ENCODE peak calls at places on chromosomes 1 and 21, in nine cellular contexts. One of them, this sample, is unnamed.

GRCh38 chr1:47187226-47187925 is 2.5 kb downstream of the PDZK1IP1 start:
- DNase-seq in endothelial cell: no peak
- DNase-seq in nucleus accumbens: no peak
- DNase-seq in tibial nerve: no peak
- DNase-seq in stimulated activated CD8-positive, alpha-beta memory T cell treated with anti-CD3 and anti-CD28 coated beads, Interleukin-4, amount 100 ng/mL, for 48 hours: peak
- DNase-seq in stimulated activated naive B cell treated with anti-CD40 and anti-IgM and Interleukin-4, amounts not matched to agents 10 μg/mL and 1 μg/mL and 100 μg/mL, for 72 hours: no peak
- DNase-seq in stimulated activated CD4-positive, alpha-beta T cell treated with anti-CD3 and anti-CD28 coated beads, Interleukin-2, amount 100 ng/mL, for 24 hours: no peak
- DNase-seq in CD8-positive, alpha-beta memory T cell: no peak
- DNase-seq in mesenteric fat pad: peak
- DNase-seq in this sample: peak

GRCh38 chr1:153803479-153804056 is 28.4 kb downstream of the SLC27A3 start:
- DNase-seq in CD8-positive, alpha-beta memory T cell: no peak
- DNase-seq in stimulated activated CD8-positive, alpha-beta memory T cell treated with anti-CD3 and anti-CD28 coated beads, Interleukin-4, amount 100 ng/mL, for 48 hours: peak
- DNase-seq in stimulated activated CD4-positive, alpha-beta T cell treated with anti-CD3 and anti-CD28 coated beads, Interleukin-2, amount 100 ng/mL, for 24 hours: no peak
- DNase-seq in nucleus accumbens: no peak
- DNase-seq in stimulated activated naive B cell treated with anti-CD40 and anti-IgM and Interleukin-4, amounts not matched to agents 10 μg/mL and 1 μg/mL and 100 μg/mL, for 72 hours: no peak
- DNase-seq in tibial nerve: no peak
- DNase-seq in mesenteric fat pad: no peak
- DNase-seq in endothelial cell: no peak
- DNase-seq in this sample: no peak

GRCh38 chr21:39176312-39176711 is 6.9 kb downstream of the PSMG1 start:
- DNase-seq in stimulated activated CD4-positive, alpha-beta T cell treated with anti-CD3 and anti-CD28 coated beads, Interleukin-2, amount 100 ng/mL, for 24 hours: no peak
- DNase-seq in stimulated activated CD8-positive, alpha-beta memory T cell treated with anti-CD3 and anti-CD28 coated beads, Interleukin-4, amount 100 ng/mL, for 48 hours: no peak
- DNase-seq in nucleus accumbens: no peak
- DNase-seq in CD8-positive, alpha-beta memory T cell: no peak
- DNase-seq in tibial nerve: no peak
- DNase-seq in stimulated activated naive B cell treated with anti-CD40 and anti-IgM and Interleukin-4, amounts not matched to agents 10 μg/mL and 1 μg/mL and 100 μg/mL, for 72 hours: no peak
- DNase-seq in endothelial cell: no peak
- DNase-seq in mesenteric fat pad: no peak
- DNase-seq in this sample: no peak

GRCh38 chr1:112141301-112141700 is 151.8 kb upstream of the KCND3 start:
- DNase-seq in tibial nerve: no peak
- DNase-seq in CD8-positive, alpha-beta memory T cell: no peak
- DNase-seq in endothelial cell: no peak
- DNase-seq in stimulated activated CD8-positive, alpha-beta memory T cell treated with anti-CD3 and anti-CD28 coated beads, Interleukin-4, amount 100 ng/mL, for 48 hours: no peak
- DNase-seq in mesenteric fat pad: no peak
- DNase-seq in stimulated activated naive B cell treated with anti-CD40 and anti-IgM and Interleukin-4, amounts not matched to agents 10 μg/mL and 1 μg/mL and 100 μg/mL, for 72 hours: no peak
- DNase-seq in stimulated activated CD4-positive, alpha-beta T cell treated with anti-CD3 and anti-CD28 coated beads, Interleukin-2, amount 100 ng/mL, for 24 hours: no peak
- DNase-seq in nucleus accumbens: no peak
- DNase-seq in this sample: no peak

GRCh38 chr21:40351006-40351405 is 483.8 kb downstream of the PCP4 start:
- DNase-seq in endothelial cell: no peak
- DNase-seq in stimulated activated CD4-positive, alpha-beta T cell treated with anti-CD3 and anti-CD28 coated beads, Interleukin-2, amount 100 ng/mL, for 24 hours: no peak
- DNase-seq in CD8-positive, alpha-beta memory T cell: no peak
- DNase-seq in stimulated activated CD8-positive, alpha-beta memory T cell treated with anti-CD3 and anti-CD28 coated beads, Interleukin-4, amount 100 ng/mL, for 48 hours: no peak
- DNase-seq in stimulated activated naive B cell treated with anti-CD40 and anti-IgM and Interleukin-4, amounts not matched to agents 10 μg/mL and 1 μg/mL and 100 μg/mL, for 72 hours: no peak
- DNase-seq in tibial nerve: no peak
- DNase-seq in mesenteric fat pad: no peak
- DNase-seq in nucleus accumbens: no peak
- DNase-seq in this sample: no peak

GRCh38 chr1:77636864-77637263 is 45.6 kb downstream of the ZZZ3 start:
- DNase-seq in tibial nerve: no peak
- DNase-seq in stimulated activated naive B cell treated with anti-CD40 and anti-IgM and Interleukin-4, amounts not matched to agents 10 μg/mL and 1 μg/mL and 100 μg/mL, for 72 hours: no peak
- DNase-seq in stimulated activated CD4-positive, alpha-beta T cell treated with anti-CD3 and anti-CD28 coated beads, Interleukin-2, amount 100 ng/mL, for 24 hours: no peak
- DNase-seq in endothelial cell: no peak
- DNase-seq in mesenteric fat pad: no peak
- DNase-seq in nucleus accumbens: no peak
- DNase-seq in CD8-positive, alpha-beta memory T cell: no peak
- DNase-seq in stimulated activated CD8-positive, alpha-beta memory T cell treated with anti-CD3 and anti-CD28 coated beads, Interleukin-4, amount 100 ng/mL, for 48 hours: no peak
- DNase-seq in this sample: no peak

GRCh38 chr1:37995773-37996379 is 6.1 kb upstream of the SF3A3 start:
- DNase-seq in stimulated activated CD8-positive, alpha-beta memory T cell treated with anti-CD3 and anti-CD28 coated beads, Interleukin-4, amount 100 ng/mL, for 48 hours: no peak
- DNase-seq in nucleus accumbens: no peak
- DNase-seq in stimulated activated CD4-positive, alpha-beta T cell treated with anti-CD3 and anti-CD28 coated beads, Interleukin-2, amount 100 ng/mL, for 24 hours: no peak
- DNase-seq in endothelial cell: peak
- DNase-seq in mesenteric fat pad: peak
- DNase-seq in stimulated activated naive B cell treated with anti-CD40 and anti-IgM and Interleukin-4, amounts not matched to agents 10 μg/mL and 1 μg/mL and 100 μg/mL, for 72 hours: no peak
- DNase-seq in CD8-positive, alpha-beta memory T cell: peak
- DNase-seq in tibial nerve: peak
- DNase-seq in this sample: peak

GRCh38 chr1:205994342-205994741 is 8.9 kb downstream of the RAB7B start:
- DNase-seq in stimulated activated CD8-positive, alpha-beta memory T cell treated with anti-CD3 and anti-CD28 coated beads, Interleukin-4, amount 100 ng/mL, for 48 hours: no peak
- DNase-seq in stimulated activated CD4-positive, alpha-beta T cell treated with anti-CD3 and anti-CD28 coated beads, Interleukin-2, amount 100 ng/mL, for 24 hours: no peak
- DNase-seq in mesenteric fat pad: peak
- DNase-seq in stimulated activated naive B cell treated with anti-CD40 and anti-IgM and Interleukin-4, amounts not matched to agents 10 μg/mL and 1 μg/mL and 100 μg/mL, for 72 hours: no peak
- DNase-seq in tibial nerve: peak
- DNase-seq in CD8-positive, alpha-beta memory T cell: no peak
- DNase-seq in endothelial cell: no peak
- DNase-seq in nucleus accumbens: peak
- DNase-seq in this sample: no peak

GRCh38 chr1:225556694-225557093 is 96.2 kb downstream of the ENAH start:
- DNase-seq in CD8-positive, alpha-beta memory T cell: no peak
- DNase-seq in nucleus accumbens: no peak
- DNase-seq in stimulated activated CD8-positive, alpha-beta memory T cell treated with anti-CD3 and anti-CD28 coated beads, Interleukin-4, amount 100 ng/mL, for 48 hours: no peak
- DNase-seq in endothelial cell: no peak
- DNase-seq in mesenteric fat pad: no peak
- DNase-seq in tibial nerve: no peak
- DNase-seq in stimulated activated CD4-positive, alpha-beta T cell treated with anti-CD3 and anti-CD28 coated beads, Interleukin-2, amount 100 ng/mL, for 24 hours: no peak
- DNase-seq in stimulated activated naive B cell treated with anti-CD40 and anti-IgM and Interleukin-4, amounts not matched to agents 10 μg/mL and 1 μg/mL and 100 μg/mL, for 72 hours: no peak
- DNase-seq in this sample: no peak

GRCh38 chr1:152502496-152503180 is 8.0 kb upstream of the LCE5A start:
- DNase-seq in CD8-positive, alpha-beta memory T cell: no peak
- DNase-seq in mesenteric fat pad: no peak
- DNase-seq in stimulated activated CD8-positive, alpha-beta memory T cell treated with anti-CD3 and anti-CD28 coated beads, Interleukin-4, amount 100 ng/mL, for 48 hours: no peak
- DNase-seq in stimulated activated CD4-positive, alpha-beta T cell treated with anti-CD3 and anti-CD28 coated beads, Interleukin-2, amount 100 ng/mL, for 24 hours: no peak
- DNase-seq in stimulated activated naive B cell treated with anti-CD40 and anti-IgM and Interleukin-4, amounts not matched to agents 10 μg/mL and 1 μg/mL and 100 μg/mL, for 72 hours: no peak
- DNase-seq in tibial nerve: no peak
- DNase-seq in endothelial cell: no peak
- DNase-seq in nucleus accumbens: no peak
- DNase-seq in this sample: no peak

GRCh38 chr1:109807398-109807795 is 43.7 kb upstream of the EPS8L3 start:
- DNase-seq in mesenteric fat pad: no peak
- DNase-seq in stimulated activated CD8-positive, alpha-beta memory T cell treated with anti-CD3 and anti-CD28 coated beads, Interleukin-4, amount 100 ng/mL, for 48 hours: no peak
- DNase-seq in stimulated activated CD4-positive, alpha-beta T cell treated with anti-CD3 and anti-CD28 coated beads, Interleukin-2, amount 100 ng/mL, for 24 hours: no peak
- DNase-seq in nucleus accumbens: no peak
- DNase-seq in CD8-positive, alpha-beta memory T cell: no peak
- DNase-seq in tibial nerve: no peak
- DNase-seq in endothelial cell: no peak
- DNase-seq in stimulated activated naive B cell treated with anti-CD40 and anti-IgM and Interleukin-4, amounts not matched to agents 10 μg/mL and 1 μg/mL and 100 μg/mL, for 72 hours: no peak
- DNase-seq in this sample: no peak

GRCh38 chr1:49465486-49466185 is 558.1 kb downstream of the AGBL4 start:
- DNase-seq in tibial nerve: no peak
- DNase-seq in stimulated activated CD8-positive, alpha-beta memory T cell treated with anti-CD3 and anti-CD28 coated beads, Interleukin-4, amount 100 ng/mL, for 48 hours: no peak
- DNase-seq in nucleus accumbens: no peak
- DNase-seq in stimulated activated naive B cell treated with anti-CD40 and anti-IgM and Interleukin-4, amounts not matched to agents 10 μg/mL and 1 μg/mL and 100 μg/mL, for 72 hours: no peak
- DNase-seq in mesenteric fat pad: no peak
- DNase-seq in CD8-positive, alpha-beta memory T cell: no peak
- DNase-seq in stimulated activated CD4-positive, alpha-beta T cell treated with anti-CD3 and anti-CD28 coated beads, Interleukin-2, amount 100 ng/mL, for 24 hours: no peak
- DNase-seq in endothelial cell: no peak
- DNase-seq in this sample: no peak

GRCh38 chr1:198135366-198135765 is 21.4 kb upstream of the NEK7 start:
- DNase-seq in CD8-positive, alpha-beta memory T cell: no peak
- DNase-seq in stimulated activated CD4-positive, alpha-beta T cell treated with anti-CD3 and anti-CD28 coated beads, Interleukin-2, amount 100 ng/mL, for 24 hours: no peak
- DNase-seq in stimulated activated CD8-positive, alpha-beta memory T cell treated with anti-CD3 and anti-CD28 coated beads, Interleukin-4, amount 100 ng/mL, for 48 hours: no peak
- DNase-seq in tibial nerve: no peak
- DNase-seq in mesenteric fat pad: no peak
- DNase-seq in nucleus accumbens: no peak
- DNase-seq in stimulated activated naive B cell treated with anti-CD40 and anti-IgM and Interleukin-4, amounts not matched to agents 10 μg/mL and 1 μg/mL and 100 μg/mL, for 72 hours: no peak
- DNase-seq in endothelial cell: no peak
- DNase-seq in this sample: no peak

GRCh38 chr1:19177811-19178210 is 32.3 kb downstream of the UBR4 start:
- DNase-seq in nucleus accumbens: no peak
- DNase-seq in mesenteric fat pad: no peak
- DNase-seq in endothelial cell: no peak
- DNase-seq in CD8-positive, alpha-beta memory T cell: no peak
- DNase-seq in stimulated activated CD4-positive, alpha-beta T cell treated with anti-CD3 and anti-CD28 coated beads, Interleukin-2, amount 100 ng/mL, for 24 hours: no peak
- DNase-seq in stimulated activated naive B cell treated with anti-CD40 and anti-IgM and Interleukin-4, amounts not matched to agents 10 μg/mL and 1 μg/mL and 100 μg/mL, for 72 hours: no peak
- DNase-seq in tibial nerve: no peak
- DNase-seq in stimulated activated CD8-positive, alpha-beta memory T cell treated with anti-CD3 and anti-CD28 coated beads, Interleukin-4, amount 100 ng/mL, for 48 hours: no peak
- DNase-seq in this sample: no peak

GRCh38 chr1:222880586-222880985 is 65.7 kb downstream of the DISP1 start:
- DNase-seq in nucleus accumbens: no peak
- DNase-seq in CD8-positive, alpha-beta memory T cell: peak
- DNase-seq in stimulated activated CD8-positive, alpha-beta memory T cell treated with anti-CD3 and anti-CD28 coated beads, Interleukin-4, amount 100 ng/mL, for 48 hours: peak
- DNase-seq in mesenteric fat pad: no peak
- DNase-seq in stimulated activated naive B cell treated with anti-CD40 and anti-IgM and Interleukin-4, amounts not matched to agents 10 μg/mL and 1 μg/mL and 100 μg/mL, for 72 hours: no peak
- DNase-seq in tibial nerve: no peak
- DNase-seq in stimulated activated CD4-positive, alpha-beta T cell treated with anti-CD3 and anti-CD28 coated beads, Interleukin-2, amount 100 ng/mL, for 24 hours: peak
- DNase-seq in endothelial cell: no peak
- DNase-seq in this sample: no peak

GRCh38 chr1:25645641-25646400 is 29.2 kb downstream of the MAN1C1 start:
- DNase-seq in mesenteric fat pad: peak
- DNase-seq in tibial nerve: no peak
- DNase-seq in stimulated activated naive B cell treated with anti-CD40 and anti-IgM and Interleukin-4, amounts not matched to agents 10 μg/mL and 1 μg/mL and 100 μg/mL, for 72 hours: no peak
- DNase-seq in CD8-positive, alpha-beta memory T cell: no peak
- DNase-seq in nucleus accumbens: no peak
- DNase-seq in endothelial cell: no peak
- DNase-seq in stimulated activated CD8-positive, alpha-beta memory T cell treated with anti-CD3 and anti-CD28 coated beads, Interleukin-4, amount 100 ng/mL, for 48 hours: peak
- DNase-seq in stimulated activated CD4-positive, alpha-beta T cell treated with anti-CD3 and anti-CD28 coated beads, Interleukin-2, amount 100 ng/mL, for 24 hours: no peak
- DNase-seq in this sample: no peak

GRCh38 chr1:98677288-98677687 is 15.8 kb downstream of the SNX7 start:
- DNase-seq in stimulated activated naive B cell treated with anti-CD40 and anti-IgM and Interleukin-4, amounts not matched to agents 10 μg/mL and 1 μg/mL and 100 μg/mL, for 72 hours: no peak
- DNase-seq in tibial nerve: no peak
- DNase-seq in mesenteric fat pad: no peak
- DNase-seq in nucleus accumbens: no peak
- DNase-seq in endothelial cell: no peak
- DNase-seq in stimulated activated CD4-positive, alpha-beta T cell treated with anti-CD3 and anti-CD28 coated beads, Interleukin-2, amount 100 ng/mL, for 24 hours: no peak
- DNase-seq in stimulated activated CD8-positive, alpha-beta memory T cell treated with anti-CD3 and anti-CD28 coated beads, Interleukin-4, amount 100 ng/mL, for 48 hours: no peak
- DNase-seq in CD8-positive, alpha-beta memory T cell: no peak
- DNase-seq in this sample: no peak

GRCh38 chr1:29466258-29466657 is 229.9 kb downstream of the PTPRU start:
- DNase-seq in mesenteric fat pad: no peak
- DNase-seq in stimulated activated naive B cell treated with anti-CD40 and anti-IgM and Interleukin-4, amounts not matched to agents 10 μg/mL and 1 μg/mL and 100 μg/mL, for 72 hours: no peak
- DNase-seq in endothelial cell: no peak
- DNase-seq in CD8-positive, alpha-beta memory T cell: peak
- DNase-seq in stimulated activated CD4-positive, alpha-beta T cell treated with anti-CD3 and anti-CD28 coated beads, Interleukin-2, amount 100 ng/mL, for 24 hours: no peak
- DNase-seq in tibial nerve: no peak
- DNase-seq in stimulated activated CD8-positive, alpha-beta memory T cell treated with anti-CD3 and anti-CD28 coated beads, Interleukin-4, amount 100 ng/mL, for 48 hours: no peak
- DNase-seq in nucleus accumbens: no peak
- DNase-seq in this sample: peak

GRCh38 chr21:45155910-45156309 is 81.5 kb downstream of the ADARB1 start:
- DNase-seq in stimulated activated CD8-positive, alpha-beta memory T cell treated with anti-CD3 and anti-CD28 coated beads, Interleukin-4, amount 100 ng/mL, for 48 hours: peak
- DNase-seq in mesenteric fat pad: no peak
- DNase-seq in stimulated activated CD4-positive, alpha-beta T cell treated with anti-CD3 and anti-CD28 coated beads, Interleukin-2, amount 100 ng/mL, for 24 hours: no peak
- DNase-seq in tibial nerve: no peak
- DNase-seq in nucleus accumbens: no peak
- DNase-seq in CD8-positive, alpha-beta memory T cell: no peak
- DNase-seq in stimulated activated naive B cell treated with anti-CD40 and anti-IgM and Interleukin-4, amounts not matched to agents 10 μg/mL and 1 μg/mL and 100 μg/mL, for 72 hours: no peak
- DNase-seq in endothelial cell: no peak
- DNase-seq in this sample: no peak

GRCh38 chr1:223403184-223403815 is 10.1 kb downstream of the CCDC185 start:
- DNase-seq in stimulated activated CD8-positive, alpha-beta memory T cell treated with anti-CD3 and anti-CD28 coated beads, Interleukin-4, amount 100 ng/mL, for 48 hours: no peak
- DNase-seq in tibial nerve: no peak
- DNase-seq in nucleus accumbens: no peak
- DNase-seq in endothelial cell: no peak
- DNase-seq in CD8-positive, alpha-beta memory T cell: no peak
- DNase-seq in mesenteric fat pad: no peak
- DNase-seq in stimulated activated CD4-positive, alpha-beta T cell treated with anti-CD3 and anti-CD28 coated beads, Interleukin-2, amount 100 ng/mL, for 24 hours: no peak
- DNase-seq in stimulated activated naive B cell treated with anti-CD40 and anti-IgM and Interleukin-4, amounts not matched to agents 10 μg/mL and 1 μg/mL and 100 μg/mL, for 72 hours: no peak
- DNase-seq in this sample: no peak

GRCh38 chr1:94486990-94487389 is 54.6 kb downstream of the F3 start:
- DNase-seq in endothelial cell: no peak
- DNase-seq in mesenteric fat pad: no peak
- DNase-seq in CD8-positive, alpha-beta memory T cell: no peak
- DNase-seq in nucleus accumbens: no peak
- DNase-seq in stimulated activated CD8-positive, alpha-beta memory T cell treated with anti-CD3 and anti-CD28 coated beads, Interleukin-4, amount 100 ng/mL, for 48 hours: no peak
- DNase-seq in stimulated activated CD4-positive, alpha-beta T cell treated with anti-CD3 and anti-CD28 coated beads, Interleukin-2, amount 100 ng/mL, for 24 hours: no peak
- DNase-seq in tibial nerve: no peak
- DNase-seq in stimulated activated naive B cell treated with anti-CD40 and anti-IgM and Interleukin-4, amounts not matched to agents 10 μg/mL and 1 μg/mL and 100 μg/mL, for 72 hours: no peak
- DNase-seq in this sample: no peak

GRCh38 chr1:50700226-50701020 is 259.6 kb downstream of the FAF1 start:
- DNase-seq in mesenteric fat pad: no peak
- DNase-seq in endothelial cell: no peak
- DNase-seq in stimulated activated naive B cell treated with anti-CD40 and anti-IgM and Interleukin-4, amounts not matched to agents 10 μg/mL and 1 μg/mL and 100 μg/mL, for 72 hours: no peak
- DNase-seq in CD8-positive, alpha-beta memory T cell: no peak
- DNase-seq in stimulated activated CD4-positive, alpha-beta T cell treated with anti-CD3 and anti-CD28 coated beads, Interleukin-2, amount 100 ng/mL, for 24 hours: no peak
- DNase-seq in stimulated activated CD8-positive, alpha-beta memory T cell treated with anti-CD3 and anti-CD28 coated beads, Interleukin-4, amount 100 ng/mL, for 48 hours: no peak
- DNase-seq in nucleus accumbens: no peak
- DNase-seq in tibial nerve: no peak
- DNase-seq in this sample: no peak

GRCh38 chr1:1616045-1616821 is 933 bp downstream of the MIB2 start:
- DNase-seq in nucleus accumbens: no peak
- DNase-seq in CD8-positive, alpha-beta memory T cell: no peak
- DNase-seq in stimulated activated CD4-positive, alpha-beta T cell treated with anti-CD3 and anti-CD28 coated beads, Interleukin-2, amount 100 ng/mL, for 24 hours: peak
- DNase-seq in endothelial cell: peak
- DNase-seq in tibial nerve: no peak
- DNase-seq in mesenteric fat pad: no peak
- DNase-seq in stimulated activated naive B cell treated with anti-CD40 and anti-IgM and Interleukin-4, amounts not matched to agents 10 μg/mL and 1 μg/mL and 100 μg/mL, for 72 hours: no peak
- DNase-seq in stimulated activated CD8-positive, alpha-beta memory T cell treated with anti-CD3 and anti-CD28 coated beads, Interleukin-4, amount 100 ng/mL, for 48 hours: peak
- DNase-seq in this sample: no peak

GRCh38 chr1:109255097-109255651 is 5.8 kb downstream of the CELSR2 start:
- DNase-seq in nucleus accumbens: no peak
- DNase-seq in stimulated activated CD8-positive, alpha-beta memory T cell treated with anti-CD3 and anti-CD28 coated beads, Interleukin-4, amount 100 ng/mL, for 48 hours: no peak
- DNase-seq in mesenteric fat pad: no peak
- DNase-seq in endothelial cell: no peak
- DNase-seq in stimulated activated naive B cell treated with anti-CD40 and anti-IgM and Interleukin-4, amounts not matched to agents 10 μg/mL and 1 μg/mL and 100 μg/mL, for 72 hours: no peak
- DNase-seq in tibial nerve: no peak
- DNase-seq in stimulated activated CD4-positive, alpha-beta T cell treated with anti-CD3 and anti-CD28 coated beads, Interleukin-2, amount 100 ng/mL, for 24 hours: no peak
- DNase-seq in CD8-positive, alpha-beta memory T cell: no peak
- DNase-seq in this sample: no peak

GRCh38 chr1:11600901-11601300 is 53.3 kb downstream of the FBXO2 start:
- DNase-seq in nucleus accumbens: no peak
- DNase-seq in endothelial cell: no peak
- DNase-seq in mesenteric fat pad: no peak
- DNase-seq in stimulated activated CD4-positive, alpha-beta T cell treated with anti-CD3 and anti-CD28 coated beads, Interleukin-2, amount 100 ng/mL, for 24 hours: no peak
- DNase-seq in stimulated activated CD8-positive, alpha-beta memory T cell treated with anti-CD3 and anti-CD28 coated beads, Interleukin-4, amount 100 ng/mL, for 48 hours: no peak
- DNase-seq in stimulated activated naive B cell treated with anti-CD40 and anti-IgM and Interleukin-4, amounts not matched to agents 10 μg/mL and 1 μg/mL and 100 μg/mL, for 72 hours: no peak
- DNase-seq in tibial nerve: no peak
- DNase-seq in CD8-positive, alpha-beta memory T cell: no peak
- DNase-seq in this sample: no peak

GRCh38 chr1:3410435-3410915 is 44.0 kb upstream of the ARHGEF16 start:
- DNase-seq in tibial nerve: no peak
- DNase-seq in endothelial cell: no peak
- DNase-seq in stimulated activated CD8-positive, alpha-beta memory T cell treated with anti-CD3 and anti-CD28 coated beads, Interleukin-4, amount 100 ng/mL, for 48 hours: no peak
- DNase-seq in stimulated activated naive B cell treated with anti-CD40 and anti-IgM and Interleukin-4, amounts not matched to agents 10 μg/mL and 1 μg/mL and 100 μg/mL, for 72 hours: no peak
- DNase-seq in mesenteric fat pad: no peak
- DNase-seq in CD8-positive, alpha-beta memory T cell: no peak
- DNase-seq in nucleus accumbens: no peak
- DNase-seq in stimulated activated CD4-positive, alpha-beta T cell treated with anti-CD3 and anti-CD28 coated beads, Interleukin-2, amount 100 ng/mL, for 24 hours: no peak
- DNase-seq in this sample: no peak